ENCODE peak calls at places on chromosomes 7 and 10, in four cellular contexts. C is A549, B is HepG2, W is K562. J is an unnamed sample.

GRCh38 chr7:101912711-101913110 is 95.3 kb downstream of the CUX1 start:
- DNase-seq in C (no peak), B (no peak), W (no peak), J (no peak)

GRCh38 chr10:75788394-75789205 is 357.2 kb downstream of the LRMDA start:
- DNase-seq in W (no peak), C (no peak), B (peak; percentile 94), J (no peak)

GRCh38 chr7:85191383-85191782 is 4.5 kb upstream of the SEMA3D start:
- DNase-seq in C (peak; percentile 7), B (no peak), W (no peak), J (no peak)

GRCh38 chr10:85873063-85873462 is 493.5 kb downstream of the GRID1 start:
- DNase-seq in W (no peak), C (no peak), B (no peak), J (no peak)

GRCh38 chr10:119456435-119456810 is 86.1 kb downstream of the RGS10 start:
- DNase-seq in C (no peak), B (no peak), W (no peak), J (no peak)

GRCh38 chr10:93481213-93481930 is 762 bp downstream of the MYOF start:
- DNase-seq in W (no peak), B (no peak), C (no peak), J (no peak)

GRCh38 chr7:746074-747061 is 19.3 kb upstream of the PRKAR1B start:
- DNase-seq in C (no peak), B (no peak), W (no peak), J (no peak)

GRCh38 chr10:79417266-79417665 is 28.2 kb downstream of the ZCCHC24 start:
- DNase-seq in W (no peak), C (no peak), B (no peak), J (no peak)

GRCh38 chr10:71368639-71369038 is 28.1 kb upstream of the CDH23 start:
- DNase-seq in W (no peak), C (peak; percentile 31), B (peak; percentile 16), J (no peak)

GRCh38 chr7:127844707-127845331 is 186.4 kb downstream of the LRRC4 start:
- DNase-seq in C (no peak), W (peak; percentile 38), B (no peak), J (no peak)

GRCh38 chr10:69807122-69807521 is 5.4 kb downstream of the COL13A1 start:
- DNase-seq in W (no peak), C (peak; percentile 40), B (no peak), J (no peak)

GRCh38 chr10:15374156-15374555 is 3.1 kb upstream of the FAM171A1 start:
- DNase-seq in C (no peak), B (no peak), W (no peak), J (no peak)

GRCh38 chr10:110432814-110433565 is 64.7 kb upstream of the DUSP5 start:
- DNase-seq in B (no peak), C (no peak), W (no peak), J (peak; percentile 0)

GRCh38 chr7:4124904-4125477 is 557.1 kb upstream of the FOXK1 start:
- DNase-seq in C (no peak), B (no peak), W (no peak), J (no peak)

GRCh38 chr7:4128161-4128560 is 553.9 kb upstream of the FOXK1 start:
- DNase-seq in B (no peak), C (no peak), W (no peak), J (no peak)

GRCh38 chr7:4119848-4120247 is 562.2 kb upstream of the FOXK1 start:
- DNase-seq in C (no peak), W (no peak), B (no peak), J (no peak)

GRCh38 chr7:4129481-4130122 is 552.5 kb upstream of the FOXK1 start:
- DNase-seq in C (no peak), W (no peak), B (no peak), J (no peak)

DNA sequence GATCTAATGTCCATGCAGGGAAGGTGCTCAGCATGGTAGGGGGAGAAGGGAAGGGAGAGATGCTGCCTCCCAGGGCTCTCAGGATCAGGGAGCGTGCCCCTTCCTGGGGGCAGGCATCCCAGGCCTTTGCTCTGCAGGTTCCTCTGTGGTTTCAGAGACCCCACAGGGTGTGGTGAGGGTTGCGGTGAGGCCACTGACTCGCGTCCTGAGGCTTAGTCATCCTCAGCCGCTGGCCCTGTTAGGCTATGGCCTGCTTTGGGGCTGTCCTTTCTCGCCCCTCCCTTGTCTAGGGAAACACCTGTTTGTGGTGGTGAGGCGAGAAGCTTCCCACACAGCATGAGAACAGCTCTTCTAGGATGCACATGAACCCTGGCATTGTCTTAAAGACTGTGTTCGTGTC is 558.3 kb upstream of the FOXK1 start:
- DNase-seq in B (no peak), C (no peak), W (no peak), J (no peak)
- TF ChIP-seq NR3C1 in B (no peak), C (no peak), W (no peak), J (no peak)

GRCh38 chr7:22697897-22698645 is 28.9 kb upstream of the IL6 start:
- DNase-seq in W (no peak), B (no peak), C (no peak), J (no peak)
- TF ChIP-seq NR3C1 in W (no peak), B (no peak), C (no peak), J (no peak)

GRCh38 chr10:90342480-90342879 is 515.4 kb downstream of the HTR7 start:
- DNase-seq in W (no peak), B (no peak), C (no peak), J (no peak)

GRCh38 chr10:90337316-90337715 is 520.5 kb downstream of the HTR7 start:
- DNase-seq in W (no peak), B (no peak), C (no peak), J (no peak)
- TF ChIP-seq NR3C1 in W (no peak), B (no peak), C (no peak), J (no peak)

GRCh38 chr10:47418321-47418720 is 34.2 kb upstream of the ZNF488 start:
- DNase-seq in W (no peak), C (no peak), B (no peak), J (no peak)
- TF ChIP-seq NR3C1 in W (no peak), C (no peak), B (no peak), J (no peak)

GRCh38 chr10:58642283-58642682 is 129.6 kb downstream of the BICC1 start:
- DNase-seq in W (no peak), C (no peak), B (no peak), J (no peak)
- TF ChIP-seq NR3C1 in W (no peak), C (no peak), B (no peak), J (no peak)

DNA sequence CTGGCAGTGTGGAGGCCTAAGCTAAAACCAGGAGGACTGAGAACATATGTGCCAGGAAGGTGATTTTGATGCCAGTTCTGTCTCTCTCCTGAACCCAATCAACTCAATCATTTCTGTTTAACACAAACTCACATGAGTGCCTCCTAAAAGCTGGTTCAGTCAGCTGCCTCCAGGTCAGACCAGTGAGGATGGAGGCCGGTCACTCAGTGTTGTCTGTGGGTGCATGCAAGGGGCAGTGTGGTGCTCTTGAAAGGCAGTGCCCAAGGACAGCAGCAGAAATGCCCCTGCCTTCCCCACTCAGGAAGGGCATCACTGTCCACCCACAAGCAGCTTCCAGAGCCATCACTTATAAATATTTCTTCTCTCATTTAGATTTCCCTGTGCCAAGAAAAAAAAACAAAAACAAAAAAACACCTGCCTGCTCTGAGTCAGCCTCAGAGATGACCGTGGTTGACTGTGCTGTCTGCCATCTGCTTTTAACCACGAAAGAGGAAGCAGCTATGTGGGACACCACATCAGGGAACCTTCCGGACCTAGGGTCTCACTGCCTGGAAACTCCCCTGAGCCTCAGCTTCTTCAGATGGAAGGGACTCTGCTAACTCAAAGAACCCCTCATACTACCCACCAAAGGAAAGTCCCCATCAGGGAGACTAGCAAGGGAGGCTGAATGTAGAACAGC is 39.1 kb downstream of the VOPP1 start:
- DNase-seq in C (no peak), B (no peak), W (no peak), J (no peak)
- TF ChIP-seq NR3C1 in C (no peak), B (no peak), W (no peak), J (no peak)